ENCODE peak calls at places on chromosomes 5 and 9, in four cellular contexts. S, B, D and Z are unnamed samples.

GRCh38 chr9:2418619-2419018 is 203.0 kb upstream of the VLDLR start:
- DNase-seq in S (peak; percentile 20), B (no peak), D (peak; percentile 24), Z (no peak)

GRCh38 chr9:132381966-132382541 is 24.6 kb downstream of the TTF1 start:
- DNase-seq in S (no peak), B (no peak), D (no peak), Z (no peak)

GRCh38 chr9:14097215-14097614 is 216.7 kb downstream of the NFIB start:
- DNase-seq in S (no peak), B (no peak), D (peak; percentile 26), Z (peak; percentile 30)

GRCh38 chr9:136545065-136545965 is 533 bp downstream of the NOTCH1 start:
- DNase-seq in S (peak; percentile 57), B (no peak), D (peak; percentile 51), Z (no peak)

GRCh38 chr5:143592648-143593047 is 189.2 kb upstream of the NR3C1 start:
- DNase-seq in S (no peak), B (no peak), D (peak; percentile 30), Z (no peak)

GRCh38 chr9:129027224-129027684 is 877 bp downstream of the SH3GLB2 start:
- DNase-seq in S (no peak), B (no peak), D (no peak), Z (no peak)

GRCh38 chr9:71743884-71744283 is 24.4 kb downstream of the CEMIP2 start:
- DNase-seq in S (no peak), B (no peak), D (no peak), Z (no peak)

GRCh38 chr5:171495122-171495700 is 75.8 kb downstream of the FGF18 start:
- DNase-seq in S (peak; percentile 35), B (no peak), D (no peak), Z (no peak)

GRCh38 chr5:170633235-170634041 is 129.6 kb downstream of the KCNIP1 start:
- DNase-seq in S (peak; percentile 75), B (peak; percentile 77), D (peak; percentile 87), Z (no peak)

GRCh38 chr9:105508530-105508929 is 49.4 kb upstream of the FKTN start:
- DNase-seq in S (no peak), B (no peak), D (no peak), Z (no peak)

GRCh38 chr9:32578976-32579375 is 6.0 kb upstream of the NDUFB6 start:
- DNase-seq in S (no peak), B (no peak), D (no peak), Z (no peak)

GRCh38 chr5:176389114-176389768 is 690 bp downstream of the HIGD2A start:
- DNase-seq in S (no peak), B (no peak), D (no peak), Z (no peak)

GRCh38 chr5:133428072-133428660 is 184.2 kb downstream of the FSTL4 start:
- DNase-seq in S (no peak), B (no peak), D (no peak), Z (no peak)

GRCh38 chr9:38024036-38024681 is 44.9 kb downstream of the SHB start:
- DNase-seq in S (peak; percentile 82), B (no peak), D (peak; percentile 83), Z (peak; percentile 85)

GRCh38 chr5:95543017-95543705 is 11.6 kb downstream of the SKIC3 start:
- DNase-seq in S (no peak), B (no peak), D (peak; percentile 32), Z (no peak)

GRCh38 chr5:141342773-141343172 is 856 bp upstream of the PCDHGA3 start:
- DNase-seq in S (no peak), B (no peak), D (no peak), Z (no peak)

GRCh38 chr5:141345327-141345726 is 1.7 kb downstream of the PCDHGA3 start:
- DNase-seq in S (no peak), B (no peak), D (no peak), Z (no peak)

GRCh38 chr5:141338538-141339306 is at the start of gene PCDHGA2:
- DNase-seq in S (no peak), B (peak; percentile 24), D (peak; percentile 79), Z (peak; percentile 52)

GRCh38 chr5:141343953-141344463 is 379 bp downstream of the PCDHGA3 start:
- DNase-seq in S (no peak), B (no peak), D (no peak), Z (no peak)

DNA sequence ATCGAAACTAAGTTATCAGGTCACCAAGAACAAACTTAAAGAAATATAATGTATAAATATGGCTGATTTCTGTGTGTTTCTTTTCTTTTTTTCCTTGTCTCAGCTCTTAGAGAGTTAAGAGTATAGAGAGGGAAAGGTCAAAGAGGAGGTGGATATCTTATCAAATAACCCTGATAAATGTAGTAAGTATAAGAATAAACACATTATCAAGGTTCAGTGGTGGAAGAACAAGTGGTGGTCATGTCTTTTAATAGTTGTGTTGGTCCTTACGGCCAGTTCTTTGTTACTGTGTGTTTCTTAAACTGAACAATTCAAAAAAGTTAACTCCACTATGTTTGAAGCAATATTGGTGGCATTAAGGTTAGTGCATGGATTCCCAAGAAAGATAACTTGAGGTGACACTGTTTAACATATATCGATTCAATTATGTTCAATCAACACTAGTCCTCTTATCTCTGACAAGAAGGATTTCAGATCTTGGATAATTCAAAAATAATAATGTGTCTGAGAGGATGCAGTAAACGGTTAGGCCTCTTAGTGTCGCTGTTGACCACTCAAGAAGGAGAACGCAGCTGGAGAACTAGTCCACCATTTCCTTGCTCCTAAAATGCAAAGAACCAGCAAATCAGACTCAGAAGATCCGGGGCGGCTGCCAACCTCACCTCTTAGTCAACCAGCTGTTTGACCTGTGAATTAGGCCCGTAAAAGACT is at the start of gene PCDHGA3:
- DNase-seq in S (no peak), B (no peak), D (peak; percentile 77), Z (peak; percentile 41)
- H3K4me3 ChIP-seq in S (no peak within 1 kb of the TSS), B (no peak within 1 kb of the TSS), D (peak within 1 kb of the TSS; percentile 41), Z (no peak within 1 kb of the TSS)

GRCh38 chr5:141354900-141355469 is at the start of gene PCDHGA4:
- DNase-seq in S (no peak), B (no peak), D (peak; percentile 56), Z (no peak)
- TF ChIP-seq CTCF in S (no peak), B (no peak), D (peak; percentile 14), Z (peak; percentile 50)

GRCh38 chr5:139901971-139902370 is 106.4 kb downstream of the PSD2 start:
- DNase-seq in S (no peak), B (no peak), D (no peak), Z (no peak)

GRCh38 chr5:139905401-139905800 is 109.8 kb downstream of the PSD2 start:
- DNase-seq in S (no peak), B (no peak), D (no peak), Z (no peak)

GRCh38 chr5:139903805-139904565 is 108.4 kb downstream of the PSD2 start:
- DNase-seq in S (no peak), B (peak; percentile 16), D (peak; percentile 36), Z (peak; percentile 47)

GRCh38 chr5:139904566-139905400 is 109.2 kb downstream of the PSD2 start:
- DNase-seq in S (no peak), B (no peak), D (peak; percentile 29), Z (peak; percentile 46)

GRCh38 chr5:139903450-139903804 is 107.8 kb downstream of the PSD2 start:
- DNase-seq in S (no peak), B (no peak), D (peak; percentile 8), Z (no peak)
- H3K4me3 ChIP-seq in S (peak overlapping the region; percentile 28), B (no peak overlapping the region), D (no peak overlapping the region), Z (no peak overlapping the region)

GRCh38 chr5:42632501-42632900 is 124.1 kb upstream of the CCDC152 start:
- DNase-seq in S (no peak), B (no peak), D (no peak), Z (no peak)

GRCh38 chr5:42636946-42637345 is 119.7 kb upstream of the CCDC152 start:
- DNase-seq in S (no peak), B (no peak), D (no peak), Z (no peak)

GRCh38 chr5:42636425-42636824 is 120.2 kb upstream of the CCDC152 start:
- DNase-seq in S (no peak), B (no peak), D (peak; percentile 31), Z (no peak)

GRCh38 chr5:42631241-42631640 is 125.4 kb upstream of the CCDC152 start:
- DNase-seq in S (no peak), B (no peak), D (no peak), Z (no peak)

DNA sequence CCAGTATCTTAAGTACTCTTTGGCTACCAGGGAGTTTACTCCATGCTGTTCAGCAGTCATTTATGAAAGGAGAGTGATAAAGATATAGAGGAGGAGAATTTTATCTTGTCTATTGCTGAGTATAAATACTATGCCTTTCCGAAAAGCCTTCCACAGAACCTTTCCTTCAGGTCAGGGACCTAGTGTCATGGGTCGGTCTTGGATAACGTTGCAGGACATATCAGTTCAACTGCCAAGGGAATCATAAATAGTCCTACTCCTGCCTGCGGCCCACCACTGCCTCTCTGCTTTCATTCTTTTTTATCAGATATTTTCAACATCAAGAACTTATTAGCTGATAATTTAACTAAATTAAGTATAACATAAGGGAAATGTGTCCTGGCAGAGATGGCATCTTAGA is 122.0 kb upstream of the CCDC152 start:
- DNase-seq in S (no peak), B (no peak), D (no peak), Z (no peak)
- TF ChIP-seq CTCF in S (no peak), B (no peak), D (no peak), Z (no peak)